ENCODE peak calls at places on chromosomes 4 and X, in six cellular contexts. One of them, this sample, is unnamed.

GRCh38 chr4:6097581-6097980 is 79.3 kb upstream of the C4orf50 start:
- DNase-seq in left lung: no peak
- DNase-seq in CD4-positive, CD25-positive, alpha-beta regulatory T cell: no peak
- DNase-seq in RWPE2: no peak
- DNase-seq in ovary: no peak
- DNase-seq in stomach: no peak
- DNase-seq in this sample: no peak

GRCh38 chr4:115119804-115120352 is 6.5 kb upstream of the NDST4 start:
- DNase-seq in left lung: no peak
- DNase-seq in CD4-positive, CD25-positive, alpha-beta regulatory T cell: no peak
- DNase-seq in RWPE2: no peak
- DNase-seq in ovary: no peak
- DNase-seq in stomach: no peak
- DNase-seq in this sample: no peak

GRCh38 chrX:11967986-11968385 is 170.3 kb upstream of the FRMPD4 start:
- DNase-seq in left lung: no peak
- DNase-seq in CD4-positive, CD25-positive, alpha-beta regulatory T cell: no peak
- DNase-seq in RWPE2: no peak
- DNase-seq in ovary: no peak
- DNase-seq in stomach: no peak
- DNase-seq in this sample: no peak

GRCh38 chr4:81807927-81808672 is 336.4 kb upstream of the RASGEF1B start:
- DNase-seq in left lung: no peak
- DNase-seq in CD4-positive, CD25-positive, alpha-beta regulatory T cell: no peak
- DNase-seq in RWPE2: no peak
- DNase-seq in ovary: no peak
- DNase-seq in stomach: peak; percentile 55
- DNase-seq in this sample: no peak

GRCh38 chrX:4944767-4945166 is 1231.3 kb upstream of the PRKX start:
- DNase-seq in left lung: no peak
- DNase-seq in CD4-positive, CD25-positive, alpha-beta regulatory T cell: no peak
- DNase-seq in RWPE2: no peak
- DNase-seq in ovary: no peak
- DNase-seq in stomach: no peak
- DNase-seq in this sample: no peak

GRCh38 chr4:184817494-184818215 is 8.1 kb downstream of the ACSL1 start:
- DNase-seq in left lung: no peak
- DNase-seq in CD4-positive, CD25-positive, alpha-beta regulatory T cell: no peak
- DNase-seq in RWPE2: no peak
- DNase-seq in ovary: no peak
- DNase-seq in stomach: no peak
- DNase-seq in this sample: peak; percentile 27

GRCh38 chr4:27350161-27350560 is 489.5 kb downstream of the STIM2 start:
- DNase-seq in left lung: no peak
- DNase-seq in CD4-positive, CD25-positive, alpha-beta regulatory T cell: no peak
- DNase-seq in RWPE2: no peak
- DNase-seq in ovary: no peak
- DNase-seq in stomach: no peak
- DNase-seq in this sample: no peak

GRCh38 chrX:100643212-100643611 is 787 bp upstream of the SRPX2 start:
- DNase-seq in left lung: no peak
- DNase-seq in CD4-positive, CD25-positive, alpha-beta regulatory T cell: no peak
- DNase-seq in RWPE2: no peak
- DNase-seq in ovary: no peak
- DNase-seq in stomach: no peak
- DNase-seq in this sample: no peak

GRCh38 chrX:103666202-103667107 is 20.0 kb downstream of the MORF4L2 start:
- DNase-seq in left lung: no peak
- DNase-seq in CD4-positive, CD25-positive, alpha-beta regulatory T cell: no peak
- DNase-seq in RWPE2: no peak
- DNase-seq in ovary: no peak
- DNase-seq in stomach: no peak
- DNase-seq in this sample: no peak

GRCh38 chr4:6768539-6768905 is 14.0 kb upstream of the KIAA0232 start:
- DNase-seq in left lung: no peak
- DNase-seq in CD4-positive, CD25-positive, alpha-beta regulatory T cell: no peak
- DNase-seq in RWPE2: no peak
- DNase-seq in ovary: no peak
- DNase-seq in stomach: no peak
- DNase-seq in this sample: peak; percentile 50

GRCh38 chrX:20046270-20046669 is 55.4 kb upstream of the BCLAF3 start:
- DNase-seq in left lung: no peak
- DNase-seq in CD4-positive, CD25-positive, alpha-beta regulatory T cell: no peak
- DNase-seq in RWPE2: no peak
- DNase-seq in ovary: no peak
- DNase-seq in stomach: no peak
- DNase-seq in this sample: no peak

GRCh38 chr4:53221832-53222480 is 143.9 kb downstream of the SCFD2 start:
- DNase-seq in left lung: no peak
- DNase-seq in CD4-positive, CD25-positive, alpha-beta regulatory T cell: no peak
- DNase-seq in RWPE2: no peak
- DNase-seq in ovary: no peak
- DNase-seq in stomach: no peak
- DNase-seq in this sample: no peak

GRCh38 chr4:142473218-142473959 is 372.7 kb downstream of the INPP4B start:
- DNase-seq in left lung: no peak
- DNase-seq in CD4-positive, CD25-positive, alpha-beta regulatory T cell: no peak
- DNase-seq in RWPE2: no peak
- DNase-seq in ovary: peak; percentile 37
- DNase-seq in stomach: no peak
- DNase-seq in this sample: peak; percentile 52

DNA sequence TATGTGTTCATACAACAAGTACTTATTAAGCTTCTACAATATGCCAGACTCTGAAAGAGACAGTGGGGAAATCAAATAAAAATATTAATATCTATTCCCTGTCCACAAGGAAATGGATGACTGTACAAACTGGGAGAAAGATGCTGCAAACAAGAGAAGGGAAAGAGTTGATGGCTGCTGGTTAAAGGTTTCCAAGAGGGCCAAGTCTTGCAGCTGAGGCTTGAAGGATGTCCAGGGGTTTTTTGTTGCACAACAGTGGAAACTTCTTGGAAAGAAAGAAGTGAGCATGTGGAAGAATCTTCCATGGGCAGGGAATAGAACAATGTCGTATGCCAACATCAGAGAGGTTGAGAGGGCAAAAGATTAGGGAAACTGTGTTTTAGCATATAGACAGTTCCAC is 95.8 kb downstream of the MID1 start:
- DNase-seq in left lung: no peak
- DNase-seq in CD4-positive, CD25-positive, alpha-beta regulatory T cell: no peak
- DNase-seq in RWPE2: no peak
- DNase-seq in ovary: no peak
- DNase-seq in stomach: no peak
- DNase-seq in this sample: no peak
- H3K27me3 ChIP-seq in left lung: no peaks in the 10 kb centered on the region
- H3K27me3 ChIP-seq in CD4-positive, CD25-positive, alpha-beta regulatory T cell: no peaks in the 10 kb centered on the region
- H3K27me3 ChIP-seq in RWPE2: no peaks in the 10 kb centered on the region
- H3K27me3 ChIP-seq in ovary: no peaks in the 10 kb centered on the region
- H3K27me3 ChIP-seq in stomach: no peaks in the 10 kb centered on the region
- H3K27me3 ChIP-seq in this sample: no peaks in the 10 kb centered on the region

DNA sequence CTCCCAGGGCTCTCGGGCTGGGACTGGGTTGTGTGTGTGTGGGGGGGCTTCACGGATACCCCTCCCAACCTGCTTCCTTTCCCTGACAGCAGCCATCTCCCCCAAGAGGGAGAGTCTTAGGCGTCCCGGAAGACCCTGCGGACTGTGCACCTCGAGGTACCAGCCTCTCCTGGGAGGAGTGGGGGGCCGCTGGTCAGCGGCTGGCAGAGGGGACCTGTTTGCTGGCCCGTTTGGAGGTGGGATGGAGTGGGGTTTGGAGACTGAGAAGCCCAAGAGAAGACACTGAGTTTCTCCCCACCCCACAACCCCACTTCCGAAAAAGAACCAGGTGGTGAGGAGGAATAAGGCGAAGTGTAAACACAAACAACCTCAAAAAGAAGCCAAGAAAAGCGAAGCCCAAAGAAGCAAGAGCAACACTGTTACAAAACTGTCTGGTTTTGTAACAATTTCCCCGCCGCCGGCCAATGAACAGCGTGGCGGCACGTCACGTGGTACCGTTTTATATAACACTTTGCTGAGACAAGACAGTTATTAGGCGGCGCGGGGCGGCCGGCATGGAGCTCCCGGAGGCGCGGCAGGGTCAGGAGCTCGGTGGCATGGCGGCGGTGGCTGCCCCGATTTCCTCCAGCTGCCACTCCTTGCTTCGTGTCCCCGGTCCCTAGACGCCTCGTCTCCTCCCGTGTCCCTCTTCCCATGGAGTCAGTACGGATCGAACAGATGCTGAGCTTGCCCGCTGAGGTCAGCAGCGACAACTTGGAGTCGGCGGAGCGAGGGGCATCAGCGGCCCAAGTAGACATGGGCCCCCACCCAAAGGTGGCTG is at the start of gene LONRF3:
- DNase-seq in left lung: peak; percentile 92
- DNase-seq in CD4-positive, CD25-positive, alpha-beta regulatory T cell: peak; percentile 66
- DNase-seq in RWPE2: no peak
- DNase-seq in ovary: peak; percentile 88
- DNase-seq in stomach: peak; percentile 73
- DNase-seq in this sample: peak; percentile 91
- H3K4me3 ChIP-seq in left lung: peak within 1 kb of the TSS; percentile 57
- H3K4me3 ChIP-seq in CD4-positive, CD25-positive, alpha-beta regulatory T cell: peak within 1 kb of the TSS; percentile 37
- H3K4me3 ChIP-seq in RWPE2: peak within 1 kb of the TSS; percentile 23
- H3K4me3 ChIP-seq in ovary: peak within 1 kb of the TSS; percentile 54
- H3K4me3 ChIP-seq in stomach: peak within 1 kb of the TSS; percentile 56
- H3K4me3 ChIP-seq in this sample: peak within 1 kb of the TSS; percentile 61

DNA sequence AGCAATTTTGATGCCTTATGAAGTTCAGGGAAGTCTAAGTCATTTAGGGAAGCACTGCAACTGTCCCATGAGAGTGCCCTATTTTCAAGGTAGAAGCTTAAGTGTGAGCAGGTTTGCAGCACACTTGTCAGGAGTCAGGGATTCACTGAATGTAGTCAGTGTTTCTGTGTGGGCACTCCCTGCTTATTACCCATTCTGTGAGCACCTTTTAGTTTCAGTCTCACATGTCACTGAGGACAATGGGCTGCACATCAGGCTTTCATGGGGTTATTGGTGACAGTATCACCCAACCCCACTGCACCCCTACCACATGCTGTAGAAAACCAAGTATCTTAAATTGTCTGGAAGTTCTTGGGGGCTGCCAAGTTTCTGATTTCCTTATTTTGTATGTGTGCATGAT is 2.9 kb upstream of the CCNG2 start:
- DNase-seq in left lung: no peak
- DNase-seq in CD4-positive, CD25-positive, alpha-beta regulatory T cell: no peak
- DNase-seq in RWPE2: no peak
- DNase-seq in ovary: no peak
- DNase-seq in stomach: no peak
- DNase-seq in this sample: no peak
- H3K4me1 ChIP-seq in left lung: peaks cover 20% of the 10 kb centered on the region
- H3K4me1 ChIP-seq in CD4-positive, CD25-positive, alpha-beta regulatory T cell: peaks cover 56% of the 10 kb centered on the region
- H3K4me1 ChIP-seq in RWPE2: peaks cover 18% of the 10 kb centered on the region
- H3K4me1 ChIP-seq in ovary: no peaks in the 10 kb centered on the region
- H3K4me1 ChIP-seq in stomach: peaks cover 22% of the 10 kb centered on the region
- H3K4me1 ChIP-seq in this sample: peaks cover 15% of the 10 kb centered on the region

DNA sequence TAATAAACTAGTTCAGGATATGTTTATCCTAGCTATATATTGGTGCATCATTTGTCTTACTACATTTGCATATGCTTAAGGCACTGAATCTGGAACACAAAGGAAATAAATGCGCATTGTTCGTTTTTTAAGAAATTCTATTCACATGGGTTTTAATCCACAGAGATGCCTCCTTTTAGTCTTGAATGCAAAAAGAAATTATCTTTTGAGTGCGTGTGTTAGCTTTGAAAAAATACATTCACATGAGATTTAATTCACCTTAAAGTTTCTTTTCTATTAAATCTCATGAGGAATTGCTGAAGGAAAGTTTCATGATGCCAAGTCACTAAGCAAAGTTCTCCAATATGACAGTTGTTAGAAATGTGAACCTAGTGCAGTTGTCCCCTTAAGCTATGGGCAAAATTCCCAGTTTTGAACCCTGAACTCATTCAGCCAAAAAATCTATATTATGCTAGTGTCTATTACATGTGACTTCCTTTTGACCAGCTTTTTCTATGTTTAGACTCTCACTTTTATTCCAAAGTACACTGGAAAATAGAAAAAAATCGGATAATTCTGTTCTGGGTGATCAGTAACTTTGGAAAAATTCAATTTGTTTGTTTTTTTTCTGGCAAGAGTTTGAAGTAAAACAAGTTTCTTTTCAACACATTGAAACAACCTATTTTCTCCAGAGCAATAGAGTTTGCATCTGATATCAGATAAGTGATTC is 426.2 kb upstream of the MAGEB2 start:
- DNase-seq in left lung: no peak
- DNase-seq in CD4-positive, CD25-positive, alpha-beta regulatory T cell: no peak
- DNase-seq in RWPE2: no peak
- DNase-seq in ovary: no peak
- DNase-seq in stomach: no peak
- DNase-seq in this sample: no peak
- H3K27me3 ChIP-seq in left lung: peaks cover 4% of the 10 kb centered on the region
- H3K27me3 ChIP-seq in CD4-positive, CD25-positive, alpha-beta regulatory T cell: no peaks in the 10 kb centered on the region
- H3K27me3 ChIP-seq in RWPE2: no peaks in the 10 kb centered on the region
- H3K27me3 ChIP-seq in ovary: no peaks in the 10 kb centered on the region
- H3K27me3 ChIP-seq in stomach: no peaks in the 10 kb centered on the region
- H3K27me3 ChIP-seq in this sample: no peaks in the 10 kb centered on the region

DNA sequence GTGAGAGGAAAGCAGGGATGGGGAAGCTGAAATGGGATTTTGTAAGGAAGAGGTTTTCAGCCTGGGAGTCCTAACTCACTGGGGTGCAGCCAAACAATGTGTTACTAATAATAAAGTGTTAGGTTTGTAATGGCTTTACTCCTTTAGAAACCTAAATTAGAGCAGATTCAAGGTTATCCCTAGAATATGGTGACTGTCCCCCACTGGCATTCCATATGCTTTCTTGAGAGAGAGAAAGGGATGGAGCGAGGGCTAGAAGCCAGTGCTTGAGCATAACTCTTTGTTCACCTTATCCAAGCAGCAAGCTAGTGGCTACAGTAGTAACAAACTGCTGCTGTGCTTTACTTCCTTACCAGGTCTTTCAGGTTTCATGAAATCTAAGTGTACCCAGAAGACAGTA is 249.1 kb upstream of the PGRMC2 start:
- DNase-seq in left lung: no peak
- DNase-seq in CD4-positive, CD25-positive, alpha-beta regulatory T cell: no peak
- DNase-seq in RWPE2: no peak
- DNase-seq in ovary: no peak
- DNase-seq in stomach: no peak
- DNase-seq in this sample: no peak
- H3K4me3 ChIP-seq in left lung: no peak overlapping the region
- H3K4me3 ChIP-seq in CD4-positive, CD25-positive, alpha-beta regulatory T cell: no peak overlapping the region
- H3K4me3 ChIP-seq in RWPE2: no peak overlapping the region
- H3K4me3 ChIP-seq in ovary: no peak overlapping the region
- H3K4me3 ChIP-seq in stomach: no peak overlapping the region
- H3K4me3 ChIP-seq in this sample: no peak overlapping the region

This sample was measured in Peyer's patch.